ENCODE peak calls at places on chromosomes 5 and 9, in ten cellular contexts. One of them, this sample, is unnamed.

GRCh38 chr9:107239474-107239873 is 43.6 kb upstream of the RAD23B start:
- DNase-seq in stimulated activated CD4-positive, alpha-beta T cell treated with anti-CD3 and anti-CD28 coated beads, Interleukin-1b, Interleukin-23, amount 100 ng/mL, for 48 hours: no peak
- DNase-seq in activated T-cell treated with anti-CD3 and anti-CD28 coated beads, Interleukin-2, amount 50 U/mL, for 24 hours: no peak
- DNase-seq in NCI-H2171 treated with DMSO at 0.1 percent for 48 hours: no peak
- DNase-seq in HT-29: peak; percentile 75
- DNase-seq in D721Med: no peak
- DNase-seq in WERI-Rb-1: no peak
- DNase-seq in AG08395: no peak
- DNase-seq in AG20443: no peak
- DNase-seq in B cell: peak; percentile 54
- DNase-seq in this sample: no peak

GRCh38 chr5:133664422-133664821 is 52.1 kb upstream of the FSTL4 start:
- DNase-seq in AG08395: peak; percentile 52
- DNase-seq in stimulated activated CD4-positive, alpha-beta T cell treated with anti-CD3 and anti-CD28 coated beads, Interleukin-1b, Interleukin-23, amount 100 ng/mL, for 48 hours: no peak
- DNase-seq in HT-29: no peak
- DNase-seq in B cell: no peak
- DNase-seq in AG20443: no peak
- DNase-seq in NCI-H2171 treated with DMSO at 0.1 percent for 48 hours: no peak
- DNase-seq in WERI-Rb-1: no peak
- DNase-seq in activated T-cell treated with anti-CD3 and anti-CD28 coated beads, Interleukin-2, amount 50 U/mL, for 24 hours: no peak
- DNase-seq in D721Med: no peak
- DNase-seq in this sample: no peak

GRCh38 chr5:115439639-115440038 is 104.9 kb downstream of the FEM1C start:
- DNase-seq in activated T-cell treated with anti-CD3 and anti-CD28 coated beads, Interleukin-2, amount 50 U/mL, for 24 hours: no peak
- DNase-seq in HT-29: peak; percentile 1
- DNase-seq in AG20443: no peak
- DNase-seq in AG08395: no peak
- DNase-seq in stimulated activated CD4-positive, alpha-beta T cell treated with anti-CD3 and anti-CD28 coated beads, Interleukin-1b, Interleukin-23, amount 100 ng/mL, for 48 hours: no peak
- DNase-seq in D721Med: no peak
- DNase-seq in WERI-Rb-1: no peak
- DNase-seq in B cell: no peak
- DNase-seq in NCI-H2171 treated with DMSO at 0.1 percent for 48 hours: no peak
- DNase-seq in this sample: no peak

GRCh38 chr5:77748160-77748559 is 28.0 kb downstream of the TBCA start:
- DNase-seq in B cell: no peak
- DNase-seq in AG20443: no peak
- DNase-seq in HT-29: no peak
- DNase-seq in activated T-cell treated with anti-CD3 and anti-CD28 coated beads, Interleukin-2, amount 50 U/mL, for 24 hours: no peak
- DNase-seq in WERI-Rb-1: no peak
- DNase-seq in D721Med: no peak
- DNase-seq in NCI-H2171 treated with DMSO at 0.1 percent for 48 hours: no peak
- DNase-seq in AG08395: no peak
- DNase-seq in stimulated activated CD4-positive, alpha-beta T cell treated with anti-CD3 and anti-CD28 coated beads, Interleukin-1b, Interleukin-23, amount 100 ng/mL, for 48 hours: no peak
- DNase-seq in this sample: no peak

GRCh38 chr5:43044181-43044914 is 4.2 kb upstream of the ANXA2R start:
- DNase-seq in WERI-Rb-1: no peak
- DNase-seq in B cell: peak; percentile 14
- DNase-seq in stimulated activated CD4-positive, alpha-beta T cell treated with anti-CD3 and anti-CD28 coated beads, Interleukin-1b, Interleukin-23, amount 100 ng/mL, for 48 hours: no peak
- DNase-seq in D721Med: no peak
- DNase-seq in activated T-cell treated with anti-CD3 and anti-CD28 coated beads, Interleukin-2, amount 50 U/mL, for 24 hours: no peak
- DNase-seq in AG20443: peak; percentile 55
- DNase-seq in NCI-H2171 treated with DMSO at 0.1 percent for 48 hours: no peak
- DNase-seq in AG08395: peak; percentile 24
- DNase-seq in HT-29: peak; percentile 49
- DNase-seq in this sample: no peak

GRCh38 chr9:87119328-87119881 is 172.1 kb upstream of the GAS1 start:
- DNase-seq in HT-29: no peak
- DNase-seq in AG08395: peak; percentile 75
- DNase-seq in stimulated activated CD4-positive, alpha-beta T cell treated with anti-CD3 and anti-CD28 coated beads, Interleukin-1b, Interleukin-23, amount 100 ng/mL, for 48 hours: no peak
- DNase-seq in activated T-cell treated with anti-CD3 and anti-CD28 coated beads, Interleukin-2, amount 50 U/mL, for 24 hours: no peak
- DNase-seq in D721Med: no peak
- DNase-seq in NCI-H2171 treated with DMSO at 0.1 percent for 48 hours: peak; percentile 70
- DNase-seq in WERI-Rb-1: no peak
- DNase-seq in AG20443: peak; percentile 41
- DNase-seq in B cell: no peak
- DNase-seq in this sample: no peak

GRCh38 chr5:159441441-159441840 is 111.2 kb upstream of the IL12B start:
- DNase-seq in AG20443: peak; percentile 34
- DNase-seq in stimulated activated CD4-positive, alpha-beta T cell treated with anti-CD3 and anti-CD28 coated beads, Interleukin-1b, Interleukin-23, amount 100 ng/mL, for 48 hours: no peak
- DNase-seq in WERI-Rb-1: peak; percentile 32
- DNase-seq in D721Med: peak; percentile 36
- DNase-seq in activated T-cell treated with anti-CD3 and anti-CD28 coated beads, Interleukin-2, amount 50 U/mL, for 24 hours: no peak
- DNase-seq in NCI-H2171 treated with DMSO at 0.1 percent for 48 hours: no peak
- DNase-seq in HT-29: peak; percentile 10
- DNase-seq in AG08395: peak; percentile 32
- DNase-seq in B cell: no peak
- DNase-seq in this sample: no peak

GRCh38 chr5:87770016-87770415 is 357.3 kb upstream of the CCNH start:
- DNase-seq in stimulated activated CD4-positive, alpha-beta T cell treated with anti-CD3 and anti-CD28 coated beads, Interleukin-1b, Interleukin-23, amount 100 ng/mL, for 48 hours: no peak
- DNase-seq in activated T-cell treated with anti-CD3 and anti-CD28 coated beads, Interleukin-2, amount 50 U/mL, for 24 hours: no peak
- DNase-seq in HT-29: no peak
- DNase-seq in AG08395: no peak
- DNase-seq in B cell: no peak
- DNase-seq in D721Med: no peak
- DNase-seq in AG20443: no peak
- DNase-seq in NCI-H2171 treated with DMSO at 0.1 percent for 48 hours: no peak
- DNase-seq in WERI-Rb-1: no peak
- DNase-seq in this sample: no peak

GRCh38 chr9:133874061-133874638 is 118.0 kb downstream of the VAV2 start:
- DNase-seq in D721Med: no peak
- DNase-seq in stimulated activated CD4-positive, alpha-beta T cell treated with anti-CD3 and anti-CD28 coated beads, Interleukin-1b, Interleukin-23, amount 100 ng/mL, for 48 hours: no peak
- DNase-seq in B cell: no peak
- DNase-seq in AG20443: peak; percentile 62
- DNase-seq in WERI-Rb-1: peak; percentile 74
- DNase-seq in NCI-H2171 treated with DMSO at 0.1 percent for 48 hours: peak; percentile 45
- DNase-seq in AG08395: peak; percentile 59
- DNase-seq in activated T-cell treated with anti-CD3 and anti-CD28 coated beads, Interleukin-2, amount 50 U/mL, for 24 hours: no peak
- DNase-seq in HT-29: peak; percentile 40
- DNase-seq in this sample: peak; percentile 38

GRCh38 chr9:107488400-107489143 is 997 bp downstream of the KLF4 start:
- DNase-seq in AG20443: peak; percentile 76
- DNase-seq in D721Med: no peak
- DNase-seq in AG08395: peak; percentile 62
- DNase-seq in activated T-cell treated with anti-CD3 and anti-CD28 coated beads, Interleukin-2, amount 50 U/mL, for 24 hours: peak; percentile 41
- DNase-seq in stimulated activated CD4-positive, alpha-beta T cell treated with anti-CD3 and anti-CD28 coated beads, Interleukin-1b, Interleukin-23, amount 100 ng/mL, for 48 hours: no peak
- DNase-seq in WERI-Rb-1: peak; percentile 60
- DNase-seq in B cell: peak; percentile 78
- DNase-seq in HT-29: peak; percentile 52
- DNase-seq in NCI-H2171 treated with DMSO at 0.1 percent for 48 hours: peak; percentile 54
- DNase-seq in this sample: peak; percentile 7

GRCh38 chr9:7360513-7360912 is 439.1 kb downstream of the DMAC1 start:
- DNase-seq in WERI-Rb-1: no peak
- DNase-seq in AG20443: no peak
- DNase-seq in activated T-cell treated with anti-CD3 and anti-CD28 coated beads, Interleukin-2, amount 50 U/mL, for 24 hours: no peak
- DNase-seq in D721Med: no peak
- DNase-seq in NCI-H2171 treated with DMSO at 0.1 percent for 48 hours: no peak
- DNase-seq in B cell: no peak
- DNase-seq in HT-29: peak; percentile 7
- DNase-seq in AG08395: no peak
- DNase-seq in stimulated activated CD4-positive, alpha-beta T cell treated with anti-CD3 and anti-CD28 coated beads, Interleukin-1b, Interleukin-23, amount 100 ng/mL, for 48 hours: no peak
- DNase-seq in this sample: no peak

GRCh38 chr9:136295537-136296433 is 8.1 kb downstream of the CCDC187 start:
- DNase-seq in HT-29: no peak
- DNase-seq in AG20443: no peak
- DNase-seq in stimulated activated CD4-positive, alpha-beta T cell treated with anti-CD3 and anti-CD28 coated beads, Interleukin-1b, Interleukin-23, amount 100 ng/mL, for 48 hours: no peak
- DNase-seq in WERI-Rb-1: no peak
- DNase-seq in B cell: no peak
- DNase-seq in NCI-H2171 treated with DMSO at 0.1 percent for 48 hours: no peak
- DNase-seq in D721Med: no peak
- DNase-seq in activated T-cell treated with anti-CD3 and anti-CD28 coated beads, Interleukin-2, amount 50 U/mL, for 24 hours: no peak
- DNase-seq in AG08395: no peak
- DNase-seq in this sample: no peak

GRCh38 chr9:30673132-30673531 is 1711.3 kb upstream of the ACO1 start:
- DNase-seq in NCI-H2171 treated with DMSO at 0.1 percent for 48 hours: no peak
- DNase-seq in stimulated activated CD4-positive, alpha-beta T cell treated with anti-CD3 and anti-CD28 coated beads, Interleukin-1b, Interleukin-23, amount 100 ng/mL, for 48 hours: no peak
- DNase-seq in B cell: no peak
- DNase-seq in WERI-Rb-1: no peak
- DNase-seq in activated T-cell treated with anti-CD3 and anti-CD28 coated beads, Interleukin-2, amount 50 U/mL, for 24 hours: no peak
- DNase-seq in AG08395: no peak
- DNase-seq in AG20443: no peak
- DNase-seq in HT-29: no peak
- DNase-seq in D721Med: no peak
- DNase-seq in this sample: no peak

GRCh38 chr9:83707518-83707767 is 315 bp downstream of the UBQLN1 start:
- DNase-seq in activated T-cell treated with anti-CD3 and anti-CD28 coated beads, Interleukin-2, amount 50 U/mL, for 24 hours: no peak
- DNase-seq in NCI-H2171 treated with DMSO at 0.1 percent for 48 hours: peak; percentile 72
- DNase-seq in stimulated activated CD4-positive, alpha-beta T cell treated with anti-CD3 and anti-CD28 coated beads, Interleukin-1b, Interleukin-23, amount 100 ng/mL, for 48 hours: peak; percentile 82
- DNase-seq in HT-29: no peak
- DNase-seq in D721Med: no peak
- DNase-seq in B cell: no peak
- DNase-seq in AG20443: peak; percentile 92
- DNase-seq in WERI-Rb-1: no peak
- DNase-seq in AG08395: peak; percentile 88
- DNase-seq in this sample: no peak

GRCh38 chr5:140336388-140336787 is 10.0 kb downstream of the HBEGF start:
- DNase-seq in NCI-H2171 treated with DMSO at 0.1 percent for 48 hours: no peak
- DNase-seq in activated T-cell treated with anti-CD3 and anti-CD28 coated beads, Interleukin-2, amount 50 U/mL, for 24 hours: no peak
- DNase-seq in D721Med: no peak
- DNase-seq in AG20443: no peak
- DNase-seq in WERI-Rb-1: no peak
- DNase-seq in HT-29: no peak
- DNase-seq in stimulated activated CD4-positive, alpha-beta T cell treated with anti-CD3 and anti-CD28 coated beads, Interleukin-1b, Interleukin-23, amount 100 ng/mL, for 48 hours: no peak
- DNase-seq in B cell: no peak
- DNase-seq in AG08395: no peak
- DNase-seq in this sample: no peak

GRCh38 chr9:97046228-97046627 is 7.3 kb upstream of the CTSV start:
- DNase-seq in stimulated activated CD4-positive, alpha-beta T cell treated with anti-CD3 and anti-CD28 coated beads, Interleukin-1b, Interleukin-23, amount 100 ng/mL, for 48 hours: no peak
- DNase-seq in NCI-H2171 treated with DMSO at 0.1 percent for 48 hours: no peak
- DNase-seq in HT-29: peak; percentile 86
- DNase-seq in activated T-cell treated with anti-CD3 and anti-CD28 coated beads, Interleukin-2, amount 50 U/mL, for 24 hours: no peak
- DNase-seq in WERI-Rb-1: no peak
- DNase-seq in D721Med: no peak
- DNase-seq in AG08395: no peak
- DNase-seq in B cell: no peak
- DNase-seq in AG20443: peak; percentile 18
- DNase-seq in this sample: no peak

GRCh38 chr9:87479801-87480201 is 17.9 kb upstream of the DAPK1 start:
- DNase-seq in WERI-Rb-1: no peak
- DNase-seq in stimulated activated CD4-positive, alpha-beta T cell treated with anti-CD3 and anti-CD28 coated beads, Interleukin-1b, Interleukin-23, amount 100 ng/mL, for 48 hours: no peak
- DNase-seq in HT-29: no peak
- DNase-seq in AG20443: no peak
- DNase-seq in activated T-cell treated with anti-CD3 and anti-CD28 coated beads, Interleukin-2, amount 50 U/mL, for 24 hours: no peak
- DNase-seq in NCI-H2171 treated with DMSO at 0.1 percent for 48 hours: no peak
- DNase-seq in AG08395: no peak
- DNase-seq in D721Med: no peak
- DNase-seq in B cell: peak; percentile 10
- DNase-seq in this sample: no peak

GRCh38 chr5:149198148-149198547 is 56.9 kb downstream of the ABLIM3 start:
- DNase-seq in NCI-H2171 treated with DMSO at 0.1 percent for 48 hours: no peak
- DNase-seq in AG08395: no peak
- DNase-seq in AG20443: no peak
- DNase-seq in HT-29: no peak
- DNase-seq in WERI-Rb-1: no peak
- DNase-seq in D721Med: no peak
- DNase-seq in stimulated activated CD4-positive, alpha-beta T cell treated with anti-CD3 and anti-CD28 coated beads, Interleukin-1b, Interleukin-23, amount 100 ng/mL, for 48 hours: no peak
- DNase-seq in activated T-cell treated with anti-CD3 and anti-CD28 coated beads, Interleukin-2, amount 50 U/mL, for 24 hours: no peak
- DNase-seq in B cell: no peak
- DNase-seq in this sample: no peak

GRCh38 chr5:135073771-135074345 is 39.8 kb upstream of the PITX1 start:
- DNase-seq in activated T-cell treated with anti-CD3 and anti-CD28 coated beads, Interleukin-2, amount 50 U/mL, for 24 hours: peak; percentile 9
- DNase-seq in B cell: no peak
- DNase-seq in AG20443: no peak
- DNase-seq in stimulated activated CD4-positive, alpha-beta T cell treated with anti-CD3 and anti-CD28 coated beads, Interleukin-1b, Interleukin-23, amount 100 ng/mL, for 48 hours: no peak
- DNase-seq in NCI-H2171 treated with DMSO at 0.1 percent for 48 hours: no peak
- DNase-seq in WERI-Rb-1: no peak
- DNase-seq in D721Med: no peak
- DNase-seq in HT-29: no peak
- DNase-seq in AG08395: peak; percentile 29
- DNase-seq in this sample: no peak

GRCh38 chr5:94505327-94506080 is 112.9 kb downstream of the KIAA0825 start:
- DNase-seq in D721Med: no peak
- DNase-seq in HT-29: no peak
- DNase-seq in AG08395: no peak
- DNase-seq in activated T-cell treated with anti-CD3 and anti-CD28 coated beads, Interleukin-2, amount 50 U/mL, for 24 hours: no peak
- DNase-seq in NCI-H2171 treated with DMSO at 0.1 percent for 48 hours: no peak
- DNase-seq in B cell: no peak
- DNase-seq in stimulated activated CD4-positive, alpha-beta T cell treated with anti-CD3 and anti-CD28 coated beads, Interleukin-1b, Interleukin-23, amount 100 ng/mL, for 48 hours: no peak
- DNase-seq in AG20443: peak; percentile 28
- DNase-seq in WERI-Rb-1: no peak
- DNase-seq in this sample: no peak

GRCh38 chr9:36074870-36075532 is 38.3 kb downstream of the RECK start:
- DNase-seq in AG08395: peak; percentile 59
- DNase-seq in NCI-H2171 treated with DMSO at 0.1 percent for 48 hours: peak; percentile 71
- DNase-seq in B cell: no peak
- DNase-seq in stimulated activated CD4-positive, alpha-beta T cell treated with anti-CD3 and anti-CD28 coated beads, Interleukin-1b, Interleukin-23, amount 100 ng/mL, for 48 hours: no peak
- DNase-seq in HT-29: peak; percentile 25
- DNase-seq in AG20443: peak; percentile 66
- DNase-seq in WERI-Rb-1: peak; percentile 65
- DNase-seq in activated T-cell treated with anti-CD3 and anti-CD28 coated beads, Interleukin-2, amount 50 U/mL, for 24 hours: no peak
- DNase-seq in D721Med: no peak
- DNase-seq in this sample: no peak

This sample was measured in NCI-H524 treated with DMSO at 0.1 percent for 48 hours.